ENCODE peak calls at places on chromosomes 6 and 20, in seven cellular contexts. R is pancreas, N is fibroblast of lung, J is stomach, I is heart right ventricle, E is Caco-2, U is tibial artery. Z is an unnamed sample.

GRCh38 chr6:16921399-16922110 is 160.3 kb upstream of the ATXN1 start:
- DNase-seq in J (no peak), E (no peak), N (peak; percentile 69), R (no peak), I (no peak), U (no peak), Z (no peak)

GRCh38 chr6:42993445-42993844 is 9.1 kb downstream of the PPP2R5D start:
- DNase-seq in I (no peak), J (no peak), N (no peak), R (no peak), U (no peak), E (no peak), Z (no peak)

GRCh38 chr20:52410182-52410647 is 218.6 kb upstream of the ZFP64 start:
- DNase-seq in R (no peak), U (no peak), E (no peak), J (no peak), N (peak; percentile 72), I (peak; percentile 7), Z (no peak)

GRCh38 chr6:53065266-53066058 is at the start of gene FBXO9:
- DNase-seq in U (peak; percentile 45), J (peak; percentile 51), I (peak; percentile 51), E (peak; percentile 76), R (peak; percentile 89), N (peak; percentile 33), Z (peak; percentile 79)

GRCh38 chr20:36273414-36274247 is 32.5 kb upstream of the DLGAP4 start:
- DNase-seq in R (no peak), J (no peak), U (no peak), N (peak; percentile 19), E (peak; percentile 56), I (no peak), Z (no peak)

GRCh38 chr6:56671651-56672461 is 29.2 kb upstream of the DST start:
- DNase-seq in U (peak; percentile 58), N (peak; percentile 59), E (no peak), I (no peak), J (no peak), R (peak; percentile 56), Z (no peak)

GRCh38 chr6:36124881-36125280 is 5.4 kb upstream of the MAPK13 start:
- DNase-seq in E (no peak), R (no peak), N (no peak), U (peak; percentile 13), J (no peak), I (no peak), Z (no peak)

GRCh38 chr20:32483351-32484220 is 101.5 kb downstream of the NOL4L start:
- DNase-seq in R (peak; percentile 94), U (peak; percentile 38), I (peak; percentile 58), E (peak; percentile 93), N (peak; percentile 65), J (peak; percentile 84), Z (peak; percentile 73)

GRCh38 chr6:117605169-117605826 is 3.0 kb upstream of the GOPC start:
- DNase-seq in I (peak; percentile 51), R (no peak), E (peak; percentile 63), N (peak; percentile 85), J (peak; percentile 39), U (no peak), Z (peak; percentile 42)

GRCh38 chr20:13736792-13737191 is 47.9 kb downstream of the ESF1 start:
- DNase-seq in N (peak; percentile 92), E (no peak), I (no peak), R (no peak), J (no peak), U (no peak), Z (no peak)

GRCh38 chr20:50416930-50417329 is 93.3 kb upstream of the PTPN1 start:
- DNase-seq in N (no peak), J (no peak), R (no peak), I (no peak), U (no peak), E (no peak), Z (no peak)

GRCh38 chr6:144883915-144884314 is 598.8 kb downstream of the UTRN start:
- DNase-seq in I (no peak), U (no peak), N (no peak), R (no peak), J (no peak), E (no peak), Z (no peak)

GRCh38 chr6:3247255-3248146 is 11.2 kb upstream of the PSMG4 start:
- DNase-seq in U (no peak), N (peak; percentile 80), J (peak; percentile 46), I (peak; percentile 44), E (peak; percentile 69), R (peak; percentile 65), Z (peak; percentile 62)

GRCh38 chr6:65461121-65461520 is 245.9 kb downstream of the EYS start:
- DNase-seq in N (no peak), I (no peak), R (no peak), J (no peak), U (no peak), E (no peak), Z (no peak)

GRCh38 chr6:143536866-143537691 is 25.6 kb upstream of the FUCA2 start:
- DNase-seq in J (peak; percentile 68), N (peak; percentile 61), R (peak; percentile 82), U (peak; percentile 47), I (peak; percentile 47), E (peak; percentile 84), Z (peak; percentile 85)

GRCh38 chr6:41682497-41682961 is 44.3 kb downstream of the MDFI start:
- DNase-seq in N (no peak), I (peak; percentile 25), J (peak; percentile 59), R (peak; percentile 66), U (no peak), E (no peak), Z (peak; percentile 27)

GRCh38 chr6:11575408-11576033 is 38.0 kb downstream of the TMEM170B start:
- DNase-seq in E (peak; percentile 76), I (peak; percentile 56), N (peak; percentile 85), J (peak; percentile 61), U (peak; percentile 57), R (no peak), Z (peak; percentile 41)

GRCh38 chr20:22949710-22950109 is 85.4 kb upstream of the SSTR4 start:
- DNase-seq in N (no peak), R (no peak), I (no peak), U (no peak), E (no peak), J (no peak), Z (no peak)

GRCh38 chr6:54291146-54291545 is 17.1 kb upstream of the TINAG start:
- DNase-seq in E (no peak), J (no peak), N (peak; percentile 49), I (no peak), U (no peak), R (no peak), Z (no peak)

GRCh38 chr20:325889-326644 is 715 bp downstream of the SOX12 start:
- DNase-seq in R (peak; percentile 81), I (peak; percentile 57), U (peak; percentile 64), J (peak; percentile 60), E (peak; percentile 73), N (peak; percentile 66), Z (peak; percentile 81)

DNA sequence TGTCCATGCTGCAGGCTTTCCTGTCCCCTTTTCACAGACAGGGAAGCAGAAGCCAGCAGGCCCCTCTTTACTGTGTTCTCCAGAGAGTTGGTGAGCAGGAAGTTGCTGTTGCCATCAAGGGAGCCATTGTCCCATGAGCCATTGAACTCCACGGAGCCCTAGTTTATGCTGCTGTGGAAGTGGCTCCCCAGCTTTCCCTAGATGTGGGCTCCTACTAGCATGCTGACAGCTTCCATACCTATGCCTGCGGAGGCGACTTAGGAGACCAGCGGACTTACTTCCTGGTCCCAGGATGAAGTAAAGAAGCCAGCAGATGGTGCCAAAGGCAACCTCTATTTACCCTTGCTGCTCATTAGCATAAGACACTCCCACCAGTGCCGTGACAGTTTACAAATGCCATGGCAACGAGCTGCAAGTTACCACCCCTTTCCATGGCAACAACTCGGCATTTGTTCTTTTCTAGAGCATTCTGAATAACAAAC is 30.8 kb upstream of the FKBP1A start:
- DNase-seq in I (no peak), R (no peak), E (peak; percentile 72), J (peak; percentile 77), N (peak; percentile 79), U (no peak), Z (no peak)
- TF ChIP-seq CTCF in I (no peak), R (no peak), E (no peak), J (no peak), N (peak; percentile 17), U (no peak), Z (no peak)

GRCh38 chr6:209432-210103 is 82.7 kb upstream of the DUSP22 start:
- DNase-seq in N (no peak), E (no peak), I (no peak), U (no peak), J (no peak), R (no peak), Z (no peak)

GRCh38 chr6:208379-208778 is 83.9 kb upstream of the DUSP22 start:
- DNase-seq in J (no peak), R (no peak), I (no peak), U (no peak), E (no peak), N (no peak), Z (no peak)

GRCh38 chr6:210778-211177 is 81.5 kb upstream of the DUSP22 start:
- DNase-seq in N (no peak), E (no peak), U (no peak), J (no peak), R (no peak), I (no peak), Z (no peak)

GRCh38 chr6:208973-209372 is 83.3 kb upstream of the DUSP22 start:
- DNase-seq in R (no peak), E (no peak), U (no peak), N (no peak), I (no peak), J (no peak), Z (no peak)

GRCh38 chr6:210104-210456 is 82.2 kb upstream of the DUSP22 start:
- DNase-seq in U (no peak), J (no peak), E (no peak), I (no peak), R (no peak), N (no peak), Z (no peak)
- H3K4me1 ChIP-seq in U (no peaks in the 10 kb centered on the region), J (no peaks in the 10 kb centered on the region), E (no peaks in the 10 kb centered on the region), I (no peaks in the 10 kb centered on the region), R (no peaks in the 10 kb centered on the region), N (no peaks in the 10 kb centered on the region), Z (no peaks in the 10 kb centered on the region)

DNA sequence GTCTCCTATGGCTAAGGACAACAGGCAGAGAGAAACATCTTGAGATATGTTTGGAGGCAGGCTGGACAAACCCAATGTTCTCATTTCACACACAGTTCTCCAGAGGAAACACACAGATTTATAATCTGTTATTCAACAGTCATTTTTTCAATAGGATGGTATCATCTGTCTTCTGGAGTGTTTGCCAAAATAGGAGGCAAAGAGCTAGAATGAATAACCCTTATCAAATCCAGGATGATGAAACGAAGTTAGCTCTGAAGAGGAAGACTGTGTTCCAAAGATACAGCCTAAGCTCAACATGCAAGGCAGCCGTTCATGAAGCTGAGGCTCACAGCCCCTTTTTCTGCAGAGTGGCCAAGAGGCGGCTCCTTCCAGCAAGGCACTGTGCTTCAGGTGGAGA is 70.8 kb downstream of the PPP1R3G start:
- DNase-seq in E (no peak), N (no peak), R (no peak), J (no peak), I (no peak), U (no peak), Z (no peak)
- H3K36me3 ChIP-seq in E (no peaks in the 10 kb centered on the region), N (no peaks in the 10 kb centered on the region), R (no peaks in the 10 kb centered on the region), J (no peaks in the 10 kb centered on the region), I (no peaks in the 10 kb centered on the region), U (no peaks in the 10 kb centered on the region), Z (no peaks in the 10 kb centered on the region)

DNA sequence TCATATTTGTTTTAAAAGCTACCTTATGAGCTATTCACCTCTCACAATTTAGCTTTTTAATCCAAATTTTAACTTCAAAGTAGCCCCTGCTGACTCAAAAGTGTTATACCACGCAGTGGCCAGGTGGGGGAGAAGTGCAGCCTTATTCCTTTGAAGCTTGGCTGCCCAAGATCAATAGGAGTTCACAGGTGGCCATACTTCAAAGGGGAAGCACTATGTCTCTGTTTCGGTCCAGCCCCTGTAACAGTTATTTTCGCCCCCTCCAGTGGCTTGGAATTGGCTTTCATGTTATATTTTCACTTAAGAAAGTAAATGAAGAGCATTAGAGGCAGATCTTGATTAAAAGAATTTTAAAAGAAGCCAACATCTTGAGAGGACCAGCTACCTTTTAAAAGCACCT is 608.4 kb downstream of the EPHA7 start:
- DNase-seq in R (no peak), I (no peak), E (peak; percentile 59), J (no peak), N (peak; percentile 62), U (no peak), Z (no peak)
- TF ChIP-seq CTCF in R (peak; percentile 28), I (peak; percentile 36), E (peak; percentile 50), J (no peak), N (peak; percentile 84), U (peak; percentile 10), Z (peak; percentile 24)